ENCODE peak calls at places on chromosomes 11 and 22, in five cellular contexts. A, D, X, L and S are unnamed samples.

GRCh38 chr11:67468056-67468455 is 995 bp downstream of the TMEM134 start:
- DNase-seq in A (no peak), D (peak), L (no peak), X (no peak), S (no peak)

GRCh38 chr11:78733031-78733430 is 158.4 kb upstream of the NARS2 start:
- DNase-seq in L (no peak), A (no peak), D (no peak), X (no peak), S (no peak)

GRCh38 chr22:49999901-50000586 is 12.5 kb downstream of the IL17REL start:
- DNase-seq in A (no peak), X (no peak), D (no peak), L (no peak), S (no peak)

GRCh38 chr11:134488913-134489312 is 76.9 kb upstream of the B3GAT1 start:
- DNase-seq in L (no peak), X (no peak), D (peak), A (no peak), S (no peak)

GRCh38 chr22:45968751-45969413 is 8.1 kb downstream of the WNT7B start:
- DNase-seq in D (no peak), A (peak), X (no peak), L (peak), S (no peak)

GRCh38 chr11:72716788-72717435 is 35.3 kb downstream of the ARAP1 start:
- DNase-seq in X (no peak), L (no peak), A (no peak), D (no peak), S (no peak)

GRCh38 chr11:118318112-118319030 is 13.8 kb downstream of the CD3E start:
- DNase-seq in A (no peak), L (no peak), X (no peak), D (no peak), S (no peak)

GRCh38 chr11:5151713-5152153 is 2.8 kb downstream of the OR52A1 start:
- DNase-seq in X (no peak), L (no peak), D (no peak), A (no peak), S (peak)

GRCh38 chr11:70783356-70783755 is 385.0 kb downstream of the CTTN start:
- DNase-seq in A (no peak), L (no peak), X (no peak), D (no peak), S (no peak)

GRCh38 chr22:23686416-23687024 is 4.3 kb upstream of the RGL4 start:
- DNase-seq in D (no peak), X (no peak), A (no peak), L (no peak), S (no peak)

GRCh38 chr11:110972640-110973039 is 260.4 kb upstream of the ARHGAP20 start:
- DNase-seq in D (no peak), L (peak), X (no peak), A (peak), S (peak)

GRCh38 chr22:31579835-31580242 is 82.2 kb downstream of the PISD start:
- DNase-seq in X (no peak), L (no peak), A (no peak), D (no peak), S (no peak)

GRCh38 chr11:69636512-69636866 is 4.5 kb upstream of the CCND1 start:
- DNase-seq in L (peak), A (no peak), X (no peak), D (no peak), S (no peak)

GRCh38 chr22:50169774-50170341 is 673 bp upstream of the PANX2 start:
- DNase-seq in L (no peak), X (no peak), D (no peak), A (no peak), S (peak)

GRCh38 chr11:127018683-127019279 is 18.2 kb upstream of the KIRREL3 start:
- DNase-seq in D (no peak), L (no peak), X (no peak), A (no peak), S (no peak)

GRCh38 chr22:48742556-48743343 is 1084.9 kb downstream of the BRD1 start:
- DNase-seq in L (no peak), A (no peak), D (peak), X (no peak), S (no peak)

GRCh38 chr22:29330753-29331152 is 15.3 kb upstream of the RASL10A start:
- DNase-seq in X (no peak), A (peak), D (no peak), L (no peak), S (no peak)

GRCh38 chr11:75011872-75012271 is 23.1 kb downstream of the NEU3 start:
- DNase-seq in D (no peak), L (no peak), A (no peak), X (no peak), S (no peak)

GRCh38 chr11:34508514-34508913 is 5.1 kb downstream of the ELF5 start:
- DNase-seq in A (no peak), D (no peak), X (no peak), L (no peak), S (peak)

GRCh38 chr22:46297151-46297819 is 615 bp downstream of the GTSE1 start:
- DNase-seq in A (peak), X (no peak), L (peak), D (no peak), S (peak)

GRCh38 chr11:133928628-133929059 is 28.1 kb downstream of the IGSF9B start:
- DNase-seq in D (peak), X (no peak), L (no peak), A (peak), S (peak)

GRCh38 chr11:111387318-111387863 is 8.3 kb upstream of the POU2AF1 start:
- DNase-seq in A (no peak), L (no peak), X (no peak), D (peak), S (peak)

GRCh38 chr11:77879218-77879617 is 58.3 kb downstream of the AAMDC start:
- DNase-seq in D (no peak), A (no peak), L (no peak), X (no peak), S (no peak)

GRCh38 chr22:45925811-45926351 is 51.1 kb downstream of the WNT7B start:
- DNase-seq in A (peak), D (no peak), X (no peak), L (no peak), S (no peak)

GRCh38 chr11:114308689-114309089 is 12.5 kb downstream of the NNMT start:
- DNase-seq in D (no peak), A (no peak), X (no peak), L (peak), S (no peak)

GRCh38 chr11:13210424-13210823 is 67.2 kb upstream of the BMAL1 start:
- DNase-seq in D (peak), A (peak), L (peak), X (no peak), S (peak)

GRCh38 chr11:123203471-123203870 is 8.4 kb upstream of the CLMP start:
- DNase-seq in A (no peak), X (no peak), L (no peak), D (no peak), S (no peak)

GRCh38 chr11:60145677-60146076 is 37.2 kb downstream of the MS4A6A start:
- DNase-seq in A (no peak), D (no peak), L (no peak), X (no peak), S (peak)

GRCh38 chr22:23088199-23088604 is 17.9 kb downstream of the GNAZ start:
- DNase-seq in D (no peak), L (no peak), A (peak), X (no peak), S (no peak)

GRCh38 chr11:62923634-62924411 is 2.7 kb upstream of the CHRM1 start:
- DNase-seq in X (no peak), L (no peak), D (no peak), A (no peak), S (peak)

GRCh38 chr22:44202261-44202789 is 21.6 kb downstream of the PARVG start:
- DNase-seq in L (peak), A (peak), D (no peak), X (no peak), S (no peak)

GRCh38 chr22:33529424-33530113 is 390.7 kb downstream of the LARGE1 start:
- DNase-seq in A (no peak), L (peak), X (no peak), D (no peak), S (no peak)

GRCh38 chr11:35944503-35945136 is 758 bp downstream of the LDLRAD3 start:
- DNase-seq in L (no peak), X (no peak), A (no peak), D (no peak), S (no peak)

GRCh38 chr22:37229012-37229804 is 14.9 kb downstream of the RAC2 start:
- DNase-seq in X (no peak), L (peak), D (no peak), A (peak), S (no peak)

GRCh38 chr11:85823816-85824215 is 12.9 kb upstream of the SYTL2 start:
- DNase-seq in X (no peak), D (no peak), L (no peak), A (no peak), S (no peak)

GRCh38 chr11:86670179-86670578 is 2.2 kb downstream of the ME3 start:
- DNase-seq in X (no peak), D (no peak), L (no peak), A (no peak), S (peak)

GRCh38 chr22:20610243-20610686 is 102.9 kb downstream of the MED15 start:
- DNase-seq in A (no peak), L (no peak), X (no peak), D (no peak), S (no peak)

GRCh38 chr11:116335078-116335477 is 437.7 kb downstream of the BUD13 start:
- DNase-seq in X (no peak), A (no peak), L (no peak), D (no peak), S (no peak)